ENCODE peak calls at places on chromosomes 3 and 15, in six cellular contexts. J, D, N, V, M and G are unnamed samples.

GRCh38 chr15:75925440-75925839 is 21.8 kb downstream of the FBXO22 start:
- DNase-seq in J (no peak), D (no peak), N (no peak), V (no peak), M (no peak), G (no peak)

GRCh38 chr3:129658156-129658843 is 51.8 kb upstream of the PLXND1 start:
- DNase-seq in J (no peak), D (no peak), N (no peak), V (no peak), M (no peak), G (no peak)

GRCh38 chr3:161920196-161920595 is 423.6 kb downstream of the OTOL1 start:
- DNase-seq in J (no peak), D (no peak), N (no peak), V (no peak), M (no peak), G (no peak)

GRCh38 chr3:186316666-186317260 is 45.3 kb downstream of the DGKG start:
- DNase-seq in J (no peak), D (no peak), N (no peak), V (no peak), M (no peak), G (no peak)

GRCh38 chr15:94455297-94455696 is 223.9 kb downstream of the MCTP2 start:
- DNase-seq in J (no peak), D (no peak), N (no peak), V (no peak), M (no peak), G (no peak)

GRCh38 chr3:31539275-31539674 is 6.5 kb downstream of the STT3B start:
- DNase-seq in J (no peak), D (no peak), N (no peak), V (no peak), M (no peak), G (no peak)

GRCh38 chr3:141478139-141478538 is 8.7 kb upstream of the RASA2 start:
- DNase-seq in J (no peak), D (no peak), N (no peak), V (no peak), M (no peak), G (no peak)

GRCh38 chr15:99732711-99733267 is 448 bp downstream of the LYSMD4 start:
- DNase-seq in J (no peak), D (peak; percentile 80), N (no peak), V (peak; percentile 14), M (peak; percentile 91), G (no peak)

GRCh38 chr3:48997714-48998637 is 7.9 kb downstream of the P4HTM start:
- DNase-seq in J (no peak), D (no peak), N (no peak), V (no peak), M (no peak), G (no peak)

GRCh38 chr3:71266875-71267274 is 316.7 kb downstream of the FOXP1 start:
- DNase-seq in J (no peak), D (no peak), N (no peak), V (no peak), M (no peak), G (no peak)

GRCh38 chr3:133246119-133246518 is 153.7 kb upstream of the BFSP2 start:
- DNase-seq in J (no peak), D (no peak), N (no peak), V (no peak), M (no peak), G (no peak)

GRCh38 chr3:174285242-174285641 is 573.9 kb upstream of the NAALADL2 start:
- DNase-seq in J (no peak), D (no peak), N (no peak), V (no peak), M (no peak), G (no peak)

GRCh38 chr3:174287601-174288180 is 571.4 kb upstream of the NAALADL2 start:
- DNase-seq in J (no peak), D (no peak), N (no peak), V (no peak), M (no peak), G (no peak)
- TF ChIP-seq POLR2A in J (no peak), D (no peak), N (no peak), V (no peak), M (no peak), G (no peak)

DNA sequence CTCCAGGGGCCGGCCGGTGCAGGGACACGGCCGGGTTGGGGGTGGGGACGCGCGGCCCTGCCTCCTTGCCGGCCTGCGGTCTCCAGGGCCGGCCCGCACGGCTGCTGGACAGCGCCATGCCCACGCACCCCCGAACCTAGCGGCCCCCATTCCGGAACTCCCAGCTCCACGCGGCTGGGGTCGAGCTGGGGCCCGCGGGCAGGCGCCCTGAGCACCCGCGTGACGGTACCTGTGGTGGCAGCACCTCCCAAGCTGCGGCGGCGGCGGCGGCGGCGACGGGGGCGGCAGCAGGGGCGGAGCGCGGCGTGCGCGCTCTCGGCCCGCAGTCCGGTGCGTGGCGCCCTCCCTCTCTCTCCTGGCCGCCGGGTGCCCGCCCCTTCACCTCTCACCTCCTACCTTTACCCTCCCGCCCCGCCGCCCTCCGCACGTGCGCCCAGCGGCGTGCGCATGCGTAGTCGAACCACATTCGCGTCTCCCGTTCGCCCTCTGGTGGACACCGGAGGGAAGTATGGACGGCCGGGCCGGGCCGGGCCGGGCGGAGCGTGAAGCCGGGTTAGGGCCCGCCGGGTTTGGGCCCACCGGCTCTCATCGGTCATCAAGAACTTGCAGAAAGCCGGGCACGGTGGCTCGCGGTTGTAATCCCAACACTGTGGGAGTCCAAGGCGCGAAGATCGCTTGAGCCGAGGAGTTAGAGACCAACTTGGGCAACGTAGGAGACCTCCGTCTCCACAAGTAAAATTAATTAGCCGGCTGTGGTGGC is at the start of gene SCAP:
- DNase-seq in J (peak; percentile 88), D (peak; percentile 97), N (peak; percentile 64), V (peak; percentile 88), M (peak; percentile 97), G (peak; percentile 89)
- TF ChIP-seq POLR2A in J (peak; percentile 38), D (peak; percentile 76), N (no peak), V (peak; percentile 45), M (peak; percentile 7), G (peak; percentile 36)

GRCh38 chr15:42577514-42578031 is 2.2 kb downstream of the STARD9 start:
- DNase-seq in J (no peak), D (no peak), N (peak; percentile 79), V (no peak), M (no peak), G (no peak)

GRCh38 chr15:42576040-42576594 is 711 bp downstream of the STARD9 start:
- DNase-seq in J (no peak), D (no peak), N (no peak), V (no peak), M (no peak), G (no peak)

GRCh38 chr15:42578984-42579537 is 3.7 kb downstream of the STARD9 start:
- DNase-seq in J (no peak), D (no peak), N (no peak), V (no peak), M (no peak), G (no peak)

GRCh38 chr15:42576776-42577175 is 1.4 kb downstream of the STARD9 start:
- DNase-seq in J (no peak), D (no peak), N (no peak), V (no peak), M (no peak), G (no peak)

DNA sequence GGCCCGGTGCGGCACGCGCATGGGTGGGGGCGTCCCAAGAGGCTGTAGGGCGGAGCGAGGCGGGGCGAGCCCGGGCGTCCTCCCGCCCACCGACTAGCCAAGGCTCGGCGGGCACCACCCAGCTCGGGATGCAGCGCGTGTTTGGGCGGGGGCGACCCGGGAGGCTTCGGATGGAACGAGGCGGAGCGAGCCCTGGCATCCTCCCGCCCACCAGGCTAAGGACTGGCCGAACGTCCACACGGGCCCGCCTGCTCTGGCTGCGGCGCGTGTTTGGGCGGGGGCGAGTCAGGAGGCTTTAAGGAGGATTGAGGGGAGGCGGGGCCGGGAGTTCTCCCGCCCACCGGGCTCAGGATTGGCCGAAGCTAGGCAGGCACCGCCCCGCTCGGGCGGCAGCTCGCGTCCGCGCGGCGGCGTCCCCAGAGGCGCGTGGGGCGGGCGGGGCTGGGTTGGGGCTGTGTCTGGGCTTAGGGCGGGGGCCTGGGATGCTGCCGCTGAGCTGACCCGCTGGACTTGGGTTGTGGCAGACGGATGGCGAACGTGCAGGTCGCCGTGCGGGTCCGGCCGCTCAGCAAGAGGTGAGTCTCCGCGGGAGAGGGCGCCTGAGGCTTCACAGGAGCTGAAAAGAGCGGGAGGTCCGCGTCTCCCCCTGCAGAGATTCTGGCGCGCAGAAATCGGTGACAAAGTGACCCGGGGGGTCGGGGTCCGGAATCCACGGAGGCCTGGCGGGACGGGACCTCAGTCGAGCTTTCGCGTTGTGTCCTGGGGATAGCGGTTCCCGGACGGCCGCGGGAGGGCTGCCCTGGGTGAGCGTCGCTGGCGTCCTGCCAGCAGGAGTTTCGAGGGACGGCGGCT is at the start of gene STARD9:
- DNase-seq in J (peak; percentile 96), D (peak; percentile 99), N (peak; percentile 97), V (peak; percentile 96), M (peak; percentile 99), G (peak; percentile 92)
- TF ChIP-seq POLR2A in J (no peak), D (peak; percentile 80), N (peak; percentile 29), V (peak; percentile 41), M (peak; percentile 28), G (peak; percentile 64)

GRCh38 chr15:67125589-67126502 is 60.4 kb downstream of the SMAD3 start:
- DNase-seq in J (peak; percentile 97), D (peak; percentile 74), N (peak; percentile 100), V (peak; percentile 56), M (peak; percentile 63), G (peak; percentile 73)
- TF ChIP-seq POLR2A in J (peak; percentile 35), D (no peak), N (peak; percentile 61), V (peak; percentile 13), M (no peak), G (no peak)

DNA sequence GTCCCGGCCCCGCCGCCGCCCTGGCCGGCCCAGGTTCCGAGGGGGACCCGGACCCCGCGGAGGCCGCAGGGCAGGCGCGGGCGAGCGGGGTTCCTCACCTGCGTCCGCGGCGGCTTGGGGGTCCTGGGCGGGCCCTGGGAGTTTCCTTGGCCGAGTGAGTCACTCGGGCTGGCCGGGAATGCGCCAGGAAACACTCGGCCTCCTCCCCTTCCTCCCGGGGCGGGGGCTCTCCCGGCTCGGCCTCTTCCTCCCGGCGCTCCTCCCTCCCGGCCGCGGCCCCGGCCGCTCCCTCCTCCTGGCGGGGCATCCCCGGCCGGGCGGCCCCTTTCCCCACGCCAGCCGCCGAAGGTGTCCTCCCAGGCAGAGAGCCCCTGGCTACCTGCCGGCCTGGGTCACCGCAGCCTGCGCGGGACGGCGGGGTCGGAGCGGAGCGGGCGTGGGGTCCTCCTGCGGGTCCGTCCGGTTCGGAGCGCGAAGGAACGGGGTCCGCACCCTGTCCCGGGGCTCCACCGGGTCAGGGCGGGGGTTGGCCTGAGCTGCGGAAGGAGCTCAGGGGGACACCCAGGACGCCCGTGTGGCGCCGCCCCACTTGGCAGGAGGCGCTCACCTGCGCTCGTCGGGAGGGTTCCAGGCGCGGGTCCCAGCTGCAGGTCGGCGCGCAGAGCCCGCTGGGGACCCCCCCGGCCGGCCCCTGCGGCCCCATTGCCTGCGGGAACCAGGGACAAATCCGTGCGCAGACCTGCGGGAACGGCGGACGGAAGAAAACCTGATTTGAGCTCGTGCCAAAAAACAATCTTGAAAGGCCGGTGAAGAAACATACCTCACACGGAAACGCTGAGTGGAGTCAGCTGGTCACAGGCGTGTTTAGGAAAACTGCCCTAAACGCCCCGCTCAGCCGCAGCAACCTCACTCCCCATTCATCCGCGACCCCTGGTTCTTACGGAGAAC is at the start of gene CYFIP1:
- DNase-seq in J (peak; percentile 84), D (peak; percentile 93), N (peak; percentile 83), V (peak; percentile 81), M (peak; percentile 88), G (peak; percentile 94)
- TF ChIP-seq POLR2A in J (peak; percentile 74), D (peak; percentile 69), N (peak; percentile 63), V (peak; percentile 44), M (no peak), G (peak; percentile 51)

DNA sequence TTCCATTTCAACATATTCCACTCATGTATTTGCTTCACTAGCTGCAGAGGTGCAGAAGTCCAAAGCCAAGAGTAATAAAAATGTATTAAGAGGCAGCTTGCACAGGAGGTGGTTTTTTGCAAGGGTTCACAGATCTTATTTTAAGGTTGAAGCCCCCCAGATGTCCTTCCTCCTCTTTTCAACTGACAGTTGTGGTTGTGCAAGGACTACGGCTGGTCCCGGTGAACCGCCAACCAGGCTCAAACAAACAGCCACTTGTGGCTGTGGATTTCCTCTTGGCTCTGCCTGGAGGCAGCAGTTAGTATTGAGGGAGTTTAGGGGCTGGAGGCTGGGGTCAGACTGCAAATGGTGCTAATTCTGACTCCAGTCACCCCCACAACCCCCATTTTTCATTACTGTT is 240.7 kb upstream of the TBC1D5 start:
- DNase-seq in J (no peak), D (no peak), N (no peak), V (no peak), M (no peak), G (no peak)
- TF ChIP-seq POLR2A in J (no peak), D (no peak), N (no peak), V (no peak), M (no peak), G (no peak)